ENCODE peak calls at places on chromosomes 7 and 10, in nine cellular contexts. One of them, this sample, is unnamed.

GRCh38 chr10:4840151-4840550 is 14.1 kb downstream of the AKR1E2 start:
- DNase-seq in cardiac fibroblast: no peak
- DNase-seq in upper lobe of right lung: no peak
- DNase-seq in fibroblast of mammary gland: no peak
- DNase-seq in lower leg skin: no peak
- DNase-seq in dorsolateral prefrontal cortex: no peak
- DNase-seq in colonic mucosa: no peak
- DNase-seq in mesendoderm: no peak
- DNase-seq in mucosa of descending colon: no peak
- DNase-seq in this sample: no peak

GRCh38 chr7:18978108-18978495 is 139.3 kb downstream of the TWIST1 start:
- DNase-seq in cardiac fibroblast: peak
- DNase-seq in upper lobe of right lung: no peak
- DNase-seq in fibroblast of mammary gland: peak
- DNase-seq in lower leg skin: no peak
- DNase-seq in dorsolateral prefrontal cortex: no peak
- DNase-seq in colonic mucosa: no peak
- DNase-seq in mesendoderm: no peak
- DNase-seq in mucosa of descending colon: no peak
- DNase-seq in this sample: no peak

GRCh38 chr7:150339369-150339768 is 2.1 kb downstream of the RARRES2 start:
- DNase-seq in cardiac fibroblast: no peak
- DNase-seq in upper lobe of right lung: no peak
- DNase-seq in fibroblast of mammary gland: no peak
- DNase-seq in lower leg skin: no peak
- DNase-seq in dorsolateral prefrontal cortex: no peak
- DNase-seq in colonic mucosa: no peak
- DNase-seq in mesendoderm: no peak
- DNase-seq in mucosa of descending colon: no peak
- DNase-seq in this sample: no peak

GRCh38 chr10:112365451-112365850 is 8.5 kb upstream of the ACSL5 start:
- DNase-seq in cardiac fibroblast: no peak
- DNase-seq in upper lobe of right lung: no peak
- DNase-seq in fibroblast of mammary gland: no peak
- DNase-seq in lower leg skin: no peak
- DNase-seq in dorsolateral prefrontal cortex: no peak
- DNase-seq in colonic mucosa: no peak
- DNase-seq in mesendoderm: no peak
- DNase-seq in mucosa of descending colon: no peak
- DNase-seq in this sample: no peak

GRCh38 chr10:17731331-17731730 is 20.7 kb upstream of the TMEM236 start:
- DNase-seq in cardiac fibroblast: no peak
- DNase-seq in upper lobe of right lung: no peak
- DNase-seq in fibroblast of mammary gland: no peak
- DNase-seq in lower leg skin: no peak
- DNase-seq in dorsolateral prefrontal cortex: no peak
- DNase-seq in colonic mucosa: no peak
- DNase-seq in mesendoderm: no peak
- DNase-seq in mucosa of descending colon: no peak
- DNase-seq in this sample: no peak

GRCh38 chr7:45342236-45342635 is 184.6 kb downstream of the RAMP3 start:
- DNase-seq in cardiac fibroblast: no peak
- DNase-seq in upper lobe of right lung: no peak
- DNase-seq in fibroblast of mammary gland: no peak
- DNase-seq in lower leg skin: no peak
- DNase-seq in dorsolateral prefrontal cortex: no peak
- DNase-seq in colonic mucosa: no peak
- DNase-seq in mesendoderm: no peak
- DNase-seq in mucosa of descending colon: no peak
- DNase-seq in this sample: no peak

GRCh38 chr10:132417957-132418441 is 21.0 kb downstream of the PWWP2B start:
- DNase-seq in cardiac fibroblast: peak
- DNase-seq in upper lobe of right lung: no peak
- DNase-seq in fibroblast of mammary gland: no peak
- DNase-seq in lower leg skin: no peak
- DNase-seq in dorsolateral prefrontal cortex: no peak
- DNase-seq in colonic mucosa: no peak
- DNase-seq in mesendoderm: peak
- DNase-seq in mucosa of descending colon: peak
- DNase-seq in this sample: peak

GRCh38 chr7:121406866-121407439 is 10.8 kb upstream of the FAM3C start:
- DNase-seq in cardiac fibroblast: no peak
- DNase-seq in upper lobe of right lung: no peak
- DNase-seq in fibroblast of mammary gland: no peak
- DNase-seq in lower leg skin: no peak
- DNase-seq in dorsolateral prefrontal cortex: no peak
- DNase-seq in colonic mucosa: peak
- DNase-seq in mesendoderm: no peak
- DNase-seq in mucosa of descending colon: peak
- DNase-seq in this sample: peak

GRCh38 chr7:150877545-150877944 is 25.2 kb downstream of the AOC1 start:
- DNase-seq in cardiac fibroblast: no peak
- DNase-seq in upper lobe of right lung: no peak
- DNase-seq in fibroblast of mammary gland: no peak
- DNase-seq in lower leg skin: no peak
- DNase-seq in dorsolateral prefrontal cortex: no peak
- DNase-seq in colonic mucosa: no peak
- DNase-seq in mesendoderm: peak
- DNase-seq in mucosa of descending colon: no peak
- DNase-seq in this sample: no peak

GRCh38 chr7:45196374-45196773 is 38.8 kb downstream of the RAMP3 start:
- DNase-seq in cardiac fibroblast: no peak
- DNase-seq in upper lobe of right lung: peak
- DNase-seq in fibroblast of mammary gland: no peak
- DNase-seq in lower leg skin: no peak
- DNase-seq in dorsolateral prefrontal cortex: no peak
- DNase-seq in colonic mucosa: no peak
- DNase-seq in mesendoderm: no peak
- DNase-seq in mucosa of descending colon: no peak
- DNase-seq in this sample: no peak

GRCh38 chr7:131745645-131746248 is 189.3 kb upstream of the PODXL start:
- DNase-seq in cardiac fibroblast: peak
- DNase-seq in upper lobe of right lung: no peak
- DNase-seq in fibroblast of mammary gland: peak
- DNase-seq in lower leg skin: no peak
- DNase-seq in dorsolateral prefrontal cortex: no peak
- DNase-seq in colonic mucosa: no peak
- DNase-seq in mesendoderm: peak
- DNase-seq in mucosa of descending colon: peak
- DNase-seq in this sample: no peak

GRCh38 chr10:30185916-30186315 is 126.5 kb upstream of the JCAD start:
- DNase-seq in cardiac fibroblast: peak
- DNase-seq in upper lobe of right lung: no peak
- DNase-seq in fibroblast of mammary gland: peak
- DNase-seq in lower leg skin: no peak
- DNase-seq in dorsolateral prefrontal cortex: no peak
- DNase-seq in colonic mucosa: no peak
- DNase-seq in mesendoderm: no peak
- DNase-seq in mucosa of descending colon: no peak
- DNase-seq in this sample: no peak

GRCh38 chr10:16518822-16519221 is 2.9 kb downstream of the C1QL3 start:
- DNase-seq in cardiac fibroblast: peak
- DNase-seq in upper lobe of right lung: no peak
- DNase-seq in fibroblast of mammary gland: peak
- DNase-seq in lower leg skin: no peak
- DNase-seq in dorsolateral prefrontal cortex: no peak
- DNase-seq in colonic mucosa: no peak
- DNase-seq in mesendoderm: no peak
- DNase-seq in mucosa of descending colon: no peak
- DNase-seq in this sample: no peak

GRCh38 chr7:45065031-45065995 is 23.5 kb downstream of the NACAD start:
- DNase-seq in cardiac fibroblast: no peak
- DNase-seq in upper lobe of right lung: no peak
- DNase-seq in fibroblast of mammary gland: no peak
- DNase-seq in lower leg skin: no peak
- DNase-seq in dorsolateral prefrontal cortex: no peak
- DNase-seq in colonic mucosa: no peak
- DNase-seq in mesendoderm: no peak
- DNase-seq in mucosa of descending colon: no peak
- DNase-seq in this sample: no peak

GRCh38 chr7:55423891-55424290 is 58.8 kb downstream of the LANCL2 start:
- DNase-seq in cardiac fibroblast: no peak
- DNase-seq in upper lobe of right lung: no peak
- DNase-seq in fibroblast of mammary gland: peak
- DNase-seq in lower leg skin: no peak
- DNase-seq in dorsolateral prefrontal cortex: no peak
- DNase-seq in colonic mucosa: no peak
- DNase-seq in mesendoderm: no peak
- DNase-seq in mucosa of descending colon: no peak
- DNase-seq in this sample: no peak

GRCh38 chr10:132808247-132808567 is 22.3 kb upstream of the NKX6-2 start:
- DNase-seq in cardiac fibroblast: no peak
- DNase-seq in upper lobe of right lung: no peak
- DNase-seq in fibroblast of mammary gland: no peak
- DNase-seq in lower leg skin: no peak
- DNase-seq in dorsolateral prefrontal cortex: no peak
- DNase-seq in colonic mucosa: no peak
- DNase-seq in mesendoderm: no peak
- DNase-seq in mucosa of descending colon: no peak
- DNase-seq in this sample: no peak

GRCh38 chr7:5296015-5296621 is 13.4 kb downstream of the SLC29A4 start:
- DNase-seq in cardiac fibroblast: no peak
- DNase-seq in upper lobe of right lung: no peak
- DNase-seq in fibroblast of mammary gland: no peak
- DNase-seq in lower leg skin: no peak
- DNase-seq in dorsolateral prefrontal cortex: no peak
- DNase-seq in colonic mucosa: no peak
- DNase-seq in mesendoderm: peak
- DNase-seq in mucosa of descending colon: no peak
- DNase-seq in this sample: no peak

DNA sequence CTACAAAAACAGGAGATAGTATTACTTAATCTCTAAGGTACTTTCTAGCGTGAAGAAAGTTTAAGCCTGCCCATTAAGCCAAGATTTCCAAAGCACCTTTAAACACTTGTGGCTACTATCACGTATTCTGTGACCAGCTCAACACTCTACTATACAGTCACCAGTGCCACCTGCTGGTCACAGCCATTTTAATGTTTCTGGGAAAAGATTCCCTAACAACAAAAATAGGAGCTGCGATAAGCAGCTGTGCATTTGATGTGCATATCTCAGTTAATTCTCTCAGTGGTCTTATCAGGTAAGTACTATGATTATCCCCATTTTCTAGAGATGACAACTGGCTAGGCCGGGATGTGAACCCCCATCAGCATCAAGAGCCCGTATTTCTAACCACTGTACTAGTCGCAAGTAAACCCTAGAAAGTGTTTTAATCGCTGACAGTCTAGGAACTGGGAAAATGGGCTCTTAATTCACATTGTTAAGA is 860 bp downstream of the SEC31B start:
- DNase-seq in cardiac fibroblast: peak
- DNase-seq in upper lobe of right lung: no peak
- DNase-seq in fibroblast of mammary gland: peak
- DNase-seq in lower leg skin: peak
- DNase-seq in dorsolateral prefrontal cortex: peak
- DNase-seq in colonic mucosa: peak
- DNase-seq in mesendoderm: peak
- DNase-seq in mucosa of descending colon: peak
- DNase-seq in this sample: peak
- H3K4me3 ChIP-seq in cardiac fibroblast: no peak
- H3K4me3 ChIP-seq in upper lobe of right lung: peak
- H3K4me3 ChIP-seq in fibroblast of mammary gland: peak
- H3K4me3 ChIP-seq in lower leg skin: no peak
- H3K4me3 ChIP-seq in dorsolateral prefrontal cortex: peak
- H3K4me3 ChIP-seq in colonic mucosa: peak
- H3K4me3 ChIP-seq in mesendoderm: no peak
- H3K4me3 ChIP-seq in mucosa of descending colon: no peak
- H3K4me3 ChIP-seq in this sample: peak

GRCh38 chr7:3039787-3040186 is 3.9 kb downstream of the CARD11 start:
- DNase-seq in cardiac fibroblast: no peak
- DNase-seq in upper lobe of right lung: no peak
- DNase-seq in fibroblast of mammary gland: no peak
- DNase-seq in lower leg skin: no peak
- DNase-seq in dorsolateral prefrontal cortex: no peak
- DNase-seq in colonic mucosa: no peak
- DNase-seq in mesendoderm: no peak
- DNase-seq in mucosa of descending colon: no peak
- DNase-seq in this sample: no peak

GRCh38 chr7:3043544-3044395 is at the start of gene CARD11:
- DNase-seq in cardiac fibroblast: no peak
- DNase-seq in upper lobe of right lung: no peak
- DNase-seq in fibroblast of mammary gland: no peak
- DNase-seq in lower leg skin: no peak
- DNase-seq in dorsolateral prefrontal cortex: no peak
- DNase-seq in colonic mucosa: peak
- DNase-seq in mesendoderm: peak
- DNase-seq in mucosa of descending colon: peak
- DNase-seq in this sample: peak

GRCh38 chr7:3037259-3037658 is 6.4 kb downstream of the CARD11 start:
- DNase-seq in cardiac fibroblast: no peak
- DNase-seq in upper lobe of right lung: no peak
- DNase-seq in fibroblast of mammary gland: no peak
- DNase-seq in lower leg skin: no peak
- DNase-seq in dorsolateral prefrontal cortex: no peak
- DNase-seq in colonic mucosa: no peak
- DNase-seq in mesendoderm: no peak
- DNase-seq in mucosa of descending colon: no peak
- DNase-seq in this sample: no peak

GRCh38 chr7:3042301-3042700 is 1.4 kb downstream of the CARD11 start:
- DNase-seq in cardiac fibroblast: no peak
- DNase-seq in upper lobe of right lung: no peak
- DNase-seq in fibroblast of mammary gland: no peak
- DNase-seq in lower leg skin: no peak
- DNase-seq in dorsolateral prefrontal cortex: no peak
- DNase-seq in colonic mucosa: no peak
- DNase-seq in mesendoderm: no peak
- DNase-seq in mucosa of descending colon: no peak
- DNase-seq in this sample: no peak

GRCh38 chr7:3042861-3043489 is 692 bp downstream of the CARD11 start:
- DNase-seq in cardiac fibroblast: no peak
- DNase-seq in upper lobe of right lung: peak
- DNase-seq in fibroblast of mammary gland: no peak
- DNase-seq in lower leg skin: no peak
- DNase-seq in dorsolateral prefrontal cortex: no peak
- DNase-seq in colonic mucosa: peak
- DNase-seq in mesendoderm: peak
- DNase-seq in mucosa of descending colon: peak
- DNase-seq in this sample: peak
- H3K4me3 ChIP-seq in cardiac fibroblast: peak
- H3K4me3 ChIP-seq in upper lobe of right lung: peak
- H3K4me3 ChIP-seq in fibroblast of mammary gland: no peak
- H3K4me3 ChIP-seq in lower leg skin: no peak
- H3K4me3 ChIP-seq in dorsolateral prefrontal cortex: peak
- H3K4me3 ChIP-seq in colonic mucosa: peak
- H3K4me3 ChIP-seq in mesendoderm: no peak
- H3K4me3 ChIP-seq in mucosa of descending colon: no peak
- H3K4me3 ChIP-seq in this sample: peak

GRCh38 chr7:33750177-33750576 is 155.2 kb upstream of the BMPER start:
- DNase-seq in cardiac fibroblast: peak
- DNase-seq in upper lobe of right lung: no peak
- DNase-seq in fibroblast of mammary gland: peak
- DNase-seq in lower leg skin: no peak
- DNase-seq in dorsolateral prefrontal cortex: no peak
- DNase-seq in colonic mucosa: no peak
- DNase-seq in mesendoderm: no peak
- DNase-seq in mucosa of descending colon: no peak
- DNase-seq in this sample: no peak
- H3K4me3 ChIP-seq in cardiac fibroblast: no peak
- H3K4me3 ChIP-seq in upper lobe of right lung: no peak
- H3K4me3 ChIP-seq in fibroblast of mammary gland: no peak
- H3K4me3 ChIP-seq in lower leg skin: no peak
- H3K4me3 ChIP-seq in dorsolateral prefrontal cortex: no peak
- H3K4me3 ChIP-seq in colonic mucosa: no peak
- H3K4me3 ChIP-seq in mesendoderm: no peak
- H3K4me3 ChIP-seq in mucosa of descending colon: no peak
- H3K4me3 ChIP-seq in this sample: no peak

GRCh38 chr7:53350241-53350640 is 314.8 kb downstream of the POM121L12 start:
- DNase-seq in cardiac fibroblast: no peak
- DNase-seq in upper lobe of right lung: no peak
- DNase-seq in fibroblast of mammary gland: no peak
- DNase-seq in lower leg skin: no peak
- DNase-seq in dorsolateral prefrontal cortex: no peak
- DNase-seq in colonic mucosa: peak
- DNase-seq in mesendoderm: peak
- DNase-seq in mucosa of descending colon: peak
- DNase-seq in this sample: peak
- H3K4me3 ChIP-seq in cardiac fibroblast: no peak
- H3K4me3 ChIP-seq in upper lobe of right lung: no peak
- H3K4me3 ChIP-seq in fibroblast of mammary gland: no peak
- H3K4me3 ChIP-seq in lower leg skin: no peak
- H3K4me3 ChIP-seq in dorsolateral prefrontal cortex: no peak
- H3K4me3 ChIP-seq in colonic mucosa: no peak
- H3K4me3 ChIP-seq in mesendoderm: no peak
- H3K4me3 ChIP-seq in mucosa of descending colon: no peak
- H3K4me3 ChIP-seq in this sample: no peak